ENCODE peak calls at places on chromosomes 12 and 14, in ten cellular contexts. R is GM23248, H is left ventricle myocardium inferior, K is heart right ventricle, Q is astrocyte of the spinal cord, A is cardiac fibroblast, G is mucosa of descending colon, T is gastrocnemius medialis, Y is bronchial epithelial cell, L is mesenchymal stem cell. S is an unnamed sample.

GRCh38 chr14:60356921-60357550 is 108.0 kb downstream of the PPM1A start:
- DNase-seq in K (no peak), T (no peak), R (no peak), Y (no peak), H (no peak), G (no peak), L (no peak), Q (peak), A (no peak), S (no peak)

GRCh38 chr12:7060353-7060954 is at the start of gene C1S:
- DNase-seq in A (peak), K (peak), H (peak), R (peak), Q (peak), T (peak), L (peak), G (no peak), Y (peak), S (peak)

GRCh38 chr12:6852651-6853354 is 853 bp downstream of the USP5 start:
- DNase-seq in K (no peak), T (no peak), R (peak), H (no peak), Y (peak), A (peak), G (no peak), Q (peak), L (peak), S (peak)

GRCh38 chr14:104544362-104544761 is 35.2 kb upstream of the C14orf180 start:
- DNase-seq in Q (no peak), H (no peak), Y (no peak), G (no peak), K (no peak), R (no peak), A (no peak), T (no peak), L (no peak), S (no peak)

GRCh38 chr12:132286912-132287311 is 42.5 kb downstream of the GALNT9 start:
- DNase-seq in A (no peak), R (peak), T (no peak), H (no peak), L (no peak), Y (no peak), G (no peak), K (no peak), Q (peak), S (no peak)

GRCh38 chr14:34479694-34480093 is 17.7 kb upstream of the SPTSSA start:
- DNase-seq in L (no peak), H (no peak), A (no peak), Y (no peak), Q (no peak), K (no peak), T (no peak), R (no peak), G (no peak), S (no peak)

GRCh38 chr14:44898547-44898946 is 63.2 kb downstream of the KLHL28 start:
- DNase-seq in Q (peak), K (no peak), Y (peak), G (no peak), L (peak), T (no peak), A (no peak), R (peak), H (no peak), S (peak)

GRCh38 chr14:99774526-99775307 is 18.5 kb upstream of the EML1 start:
- DNase-seq in K (peak), Q (peak), R (peak), A (peak), Y (no peak), L (no peak), T (no peak), G (no peak), H (peak), S (peak)

GRCh38 chr12:102601621-102602020 is 121.3 kb upstream of the IGF1 start:
- DNase-seq in R (no peak), L (no peak), A (no peak), G (no peak), H (no peak), Q (no peak), Y (no peak), K (no peak), T (no peak), S (no peak)

GRCh38 chr12:29771786-29772185 is 12.0 kb downstream of the TMTC1 start:
- DNase-seq in Q (no peak), A (no peak), R (peak), K (no peak), H (no peak), Y (no peak), T (no peak), G (no peak), L (no peak), S (no peak)

GRCh38 chr12:123139926-123140674 is 10.8 kb downstream of the PITPNM2 start:
- DNase-seq in A (peak), Y (peak), K (no peak), R (peak), H (no peak), G (peak), Q (peak), L (peak), T (no peak), S (peak)

GRCh38 chr14:59282366-59282765 is 93.9 kb downstream of the DAAM1 start:
- DNase-seq in H (no peak), K (no peak), R (peak), G (no peak), L (peak), T (no peak), Y (peak), A (no peak), Q (no peak), S (peak)

GRCh38 chr14:93788557-93789365 is 476 bp upstream of the PRIMA1 start:
- DNase-seq in H (peak), A (no peak), R (peak), T (no peak), L (no peak), Y (no peak), K (peak), Q (no peak), G (peak), S (no peak)

GRCh38 chr12:95963104-95963503 is 20.0 kb downstream of the AMDHD1 start:
- DNase-seq in R (no peak), G (no peak), Y (no peak), T (no peak), K (no peak), H (no peak), A (no peak), L (peak), Q (no peak), S (no peak)

GRCh38 chr12:49541140-49541861 is 2.5 kb downstream of the KCNH3 start:
- DNase-seq in Q (no peak), Y (no peak), G (no peak), K (no peak), A (no peak), L (no peak), T (no peak), R (no peak), H (no peak), S (no peak)

GRCh38 chr12:102567031-102567985 is 86.9 kb upstream of the IGF1 start:
- DNase-seq in K (no peak), Q (peak), G (no peak), Y (peak), H (no peak), R (peak), A (peak), T (no peak), L (peak), S (peak)

DNA sequence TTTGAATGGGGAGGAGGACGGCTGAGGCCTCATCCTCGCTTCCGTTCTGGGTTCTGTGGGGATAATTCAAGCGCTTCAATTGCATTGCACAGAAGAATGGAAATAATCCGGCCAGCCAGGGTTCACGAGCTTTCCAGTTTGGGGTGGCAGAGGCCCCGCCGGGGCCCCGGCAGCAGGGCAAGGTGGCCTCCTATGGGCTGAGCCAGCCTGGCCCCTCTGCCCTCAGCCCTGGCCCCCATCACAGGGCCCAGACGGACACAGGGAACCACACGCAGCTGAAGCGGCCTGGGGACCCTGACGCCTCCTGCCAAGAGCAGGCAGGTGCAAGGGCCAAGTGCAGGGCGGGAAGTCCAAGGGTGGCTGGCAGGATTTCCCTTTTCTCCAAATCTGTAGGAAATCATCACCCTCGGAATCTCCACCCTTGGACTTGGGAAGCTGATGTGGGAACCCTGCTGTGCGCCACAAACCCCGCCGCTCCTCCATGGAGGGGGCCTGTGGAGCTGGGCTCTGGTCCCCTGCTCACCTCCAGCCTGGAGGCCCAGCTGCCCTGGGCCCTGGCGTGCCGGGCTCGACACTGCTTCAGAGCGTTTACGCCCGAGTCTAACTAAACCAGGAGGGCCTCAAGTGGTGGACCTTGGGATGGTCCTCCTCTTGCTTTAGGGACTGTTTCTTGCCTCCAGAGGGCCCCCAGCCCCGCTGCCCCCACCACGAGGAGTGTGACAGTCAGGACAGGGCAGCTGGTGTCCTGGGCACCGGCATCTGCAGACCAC is 78.4 kb downstream of the MOK start:
- DNase-seq in G (no peak), L (no peak), T (no peak), R (no peak), Q (no peak), Y (no peak), K (no peak), H (no peak), A (no peak), S (no peak)
- H3K4me3 ChIP-seq in G (no peak), L (no peak), T (no peak), R (no peak), Q (no peak), Y (no peak), K (peak), H (no peak), A (no peak), S (no peak)

GRCh38 chr12:84124211-84124610 is 788.4 kb downstream of the SLC6A15 start:
- DNase-seq in Y (no peak), T (no peak), G (no peak), A (no peak), Q (no peak), R (peak), H (no peak), L (no peak), K (no peak), S (no peak)
- H3K4me3 ChIP-seq in Y (no peak), T (no peak), G (no peak), A (no peak), Q (no peak), R (no peak), H (no peak), L (no peak), K (no peak), S (no peak)

GRCh38 chr12:57766464-57767311 is at the start of gene CYP27B1:
- DNase-seq in K (no peak), T (no peak), Q (no peak), Y (peak), G (peak), A (no peak), H (peak), R (peak), L (no peak), S (peak)
- H3K4me3 ChIP-seq in K (peak), T (peak), Q (peak), Y (peak), G (no peak), A (peak), H (peak), R (peak), L (peak), S (peak)

GRCh38 chr12:31362759-31363415 is 36.9 kb upstream of the SINHCAF start:
- DNase-seq in G (peak), K (no peak), Q (no peak), Y (peak), A (no peak), T (no peak), H (no peak), R (no peak), L (peak), S (peak)
- H3K4me3 ChIP-seq in G (no peak), K (no peak), Q (no peak), Y (no peak), A (no peak), T (no peak), H (no peak), R (no peak), L (no peak), S (no peak)

DNA sequence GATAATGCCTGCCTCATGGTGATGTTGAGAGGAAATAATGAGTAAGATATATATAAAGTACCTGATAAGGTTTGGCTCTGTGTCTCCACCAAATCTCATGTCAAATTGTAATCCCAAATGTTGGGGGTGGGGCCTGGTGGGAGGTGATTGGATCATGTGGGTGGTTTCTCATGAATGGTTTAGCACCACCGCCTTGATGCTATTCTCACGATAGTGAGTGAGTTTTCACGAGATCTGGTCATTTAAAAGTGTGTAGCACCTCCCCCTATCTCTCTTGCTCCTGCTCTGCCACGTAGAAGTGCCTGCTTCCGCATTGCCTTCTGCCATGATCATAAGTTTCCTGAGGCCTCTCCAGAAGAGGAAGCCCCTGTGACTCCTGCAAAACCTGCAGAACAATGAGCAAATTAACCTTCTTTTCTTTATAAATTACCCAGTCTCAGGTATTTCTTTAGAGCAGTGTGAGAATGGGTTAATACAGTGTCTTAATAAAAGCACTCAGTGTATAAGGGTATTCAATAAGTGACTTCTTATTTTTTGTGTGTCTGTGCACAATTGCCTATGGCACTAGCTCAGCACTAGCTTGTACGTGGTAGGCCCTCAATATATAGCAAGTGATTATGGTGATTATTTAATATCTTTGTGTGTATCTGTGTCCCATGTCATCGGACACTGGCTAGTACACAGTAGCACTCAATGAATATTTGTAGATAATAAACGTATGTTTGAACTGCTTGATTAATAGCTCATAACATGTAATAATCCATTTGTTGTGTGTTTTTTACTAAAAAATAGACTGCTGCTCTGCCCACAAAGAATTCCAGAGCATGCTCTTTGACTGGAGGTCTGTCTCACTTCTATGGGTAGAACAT is 138.1 kb upstream of the LMNTD1 start:
- DNase-seq in A (peak), Y (no peak), T (no peak), L (no peak), H (no peak), R (no peak), K (no peak), Q (no peak), G (no peak), S (no peak)
- H3K4me3 ChIP-seq in A (no peak), Y (no peak), T (no peak), L (no peak), H (no peak), R (no peak), K (no peak), Q (no peak), G (no peak), S (no peak)

DNA sequence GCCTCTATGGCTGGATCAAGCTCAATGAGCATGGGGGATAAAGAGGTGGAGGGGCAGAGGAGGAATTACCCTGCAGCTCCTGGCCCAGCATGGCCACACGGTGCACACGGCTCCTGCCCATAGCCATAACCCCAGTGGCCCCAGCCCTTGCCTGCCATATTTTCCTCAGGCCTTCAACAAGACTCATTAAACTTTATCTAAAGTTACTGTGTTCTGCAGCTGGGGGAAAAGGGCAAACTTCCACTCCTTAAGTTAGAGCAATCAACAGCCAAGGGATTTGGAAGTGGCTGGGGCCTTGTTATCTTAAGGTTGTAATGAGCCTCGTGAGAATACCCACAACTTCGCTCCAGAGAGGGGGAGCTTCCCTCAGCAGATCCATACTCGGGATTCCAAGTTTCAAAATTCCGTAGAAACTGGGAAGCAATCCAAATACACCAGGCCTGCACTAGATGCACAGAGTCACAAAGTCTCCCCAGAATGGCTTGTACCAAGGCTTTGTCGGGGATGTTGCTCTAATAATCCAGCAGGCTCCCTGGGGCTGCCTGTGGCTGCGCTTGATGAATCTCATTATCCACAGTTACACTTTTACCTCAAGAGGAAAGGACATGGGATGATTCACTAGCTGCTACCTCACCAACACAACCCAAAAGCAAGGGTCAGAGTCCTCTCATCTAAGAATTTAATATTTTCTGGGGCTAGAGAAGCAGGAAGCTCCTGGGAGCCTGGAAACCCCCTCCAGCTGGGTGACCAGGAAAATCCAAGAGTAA is 13.0 kb upstream of the OR6J1 start:
- DNase-seq in H (no peak), Q (peak), G (no peak), Y (no peak), A (peak), R (no peak), L (peak), T (no peak), K (no peak), S (peak)
- H3K4me3 ChIP-seq in H (no peak), Q (no peak), G (no peak), Y (no peak), A (no peak), R (no peak), L (no peak), T (no peak), K (no peak), S (no peak)

S was measured in fibroblast of villous mesenchyme.